ENCODE peak calls at places on chromosomes 12 and 14, in seven cellular contexts. P, X, S, K, R, A and Q are unnamed samples.

GRCh38 chr12:81992461-81992860 is 233.3 kb upstream of the PPFIA2 start:
- DNase-seq in A (no peak), K (no peak), P (peak; percentile 13), S (no peak), X (no peak), R (no peak), Q (no peak)

GRCh38 chr12:92193063-92193462 is 47.4 kb upstream of the BTG1 start:
- DNase-seq in S (no peak), X (no peak), A (no peak), R (no peak), P (no peak), K (no peak), Q (no peak)

GRCh38 chr14:32666310-32666709 is 272.4 kb upstream of the NPAS3 start:
- DNase-seq in S (no peak), P (peak; percentile 2), K (no peak), A (no peak), X (no peak), R (no peak), Q (no peak)

GRCh38 chr12:20364501-20364900 is 3.8 kb upstream of the PDE3A start:
- DNase-seq in P (no peak), S (no peak), R (no peak), X (no peak), K (no peak), A (no peak), Q (no peak)

GRCh38 chr14:61671086-61671485 is 24.2 kb upstream of the HIF1A start:
- DNase-seq in A (peak; percentile 15), S (no peak), X (no peak), K (no peak), P (no peak), R (no peak), Q (no peak)

GRCh38 chr12:111991535-111991934 is 21.4 kb downstream of the TMEM116 start:
- DNase-seq in R (no peak), K (no peak), S (no peak), P (no peak), X (no peak), A (no peak), Q (no peak)

GRCh38 chr14:61511558-61511924 is 183.8 kb upstream of the HIF1A start:
- DNase-seq in X (no peak), P (no peak), R (no peak), A (no peak), K (no peak), S (no peak), Q (no peak)

GRCh38 chr14:92847220-92848148 is 53.4 kb downstream of the GOLGA5 start:
- DNase-seq in A (no peak), R (no peak), S (no peak), K (no peak), P (no peak), X (no peak), Q (no peak)

GRCh38 chr14:82655770-82656169 is 1122.1 kb upstream of the SEL1L start:
- DNase-seq in P (no peak), R (no peak), X (no peak), S (no peak), A (no peak), K (no peak), Q (no peak)

GRCh38 chr12:54051916-54052744 is 1.5 kb upstream of the HOXC4 start:
- DNase-seq in X (no peak), P (peak; percentile 51), K (no peak), A (no peak), S (no peak), R (no peak), Q (no peak)

GRCh38 chr14:24051162-24051788 is 534 bp upstream of the CARMIL3 start:
- DNase-seq in S (no peak), K (peak; percentile 77), P (no peak), R (no peak), A (peak; percentile 26), X (no peak), Q (peak; percentile 20)

GRCh38 chr12:86170051-86170450 is 86.1 kb downstream of the MGAT4C start:
- DNase-seq in X (no peak), K (no peak), S (no peak), R (no peak), A (no peak), P (no peak), Q (no peak)

GRCh38 chr14:99260652-99261551 is 11.1 kb downstream of the BCL11B start:
- DNase-seq in R (no peak), K (no peak), P (no peak), A (no peak), X (no peak), S (no peak), Q (no peak)

GRCh38 chr12:81627336-81628189 is 131.6 kb downstream of the PPFIA2 start:
- DNase-seq in X (peak; percentile 12), R (peak; percentile 29), K (no peak), S (no peak), P (peak; percentile 26), A (no peak), Q (no peak)

GRCh38 chr12:46209165-46209564 is 59.7 kb downstream of the SLC38A1 start:
- DNase-seq in P (no peak), K (no peak), R (no peak), A (no peak), X (no peak), S (no peak), Q (no peak)

GRCh38 chr12:46210835-46211439 is 57.9 kb downstream of the SLC38A1 start:
- DNase-seq in K (no peak), A (no peak), S (no peak), X (no peak), P (no peak), R (no peak), Q (no peak)

GRCh38 chr12:46208370-46208769 is 60.5 kb downstream of the SLC38A1 start:
- DNase-seq in R (no peak), X (no peak), A (no peak), P (no peak), K (no peak), S (no peak), Q (no peak)

GRCh38 chr12:46212108-46212982 is 56.5 kb downstream of the SLC38A1 start:
- DNase-seq in X (no peak), R (no peak), K (no peak), S (no peak), P (no peak), A (no peak), Q (no peak)

DNA sequence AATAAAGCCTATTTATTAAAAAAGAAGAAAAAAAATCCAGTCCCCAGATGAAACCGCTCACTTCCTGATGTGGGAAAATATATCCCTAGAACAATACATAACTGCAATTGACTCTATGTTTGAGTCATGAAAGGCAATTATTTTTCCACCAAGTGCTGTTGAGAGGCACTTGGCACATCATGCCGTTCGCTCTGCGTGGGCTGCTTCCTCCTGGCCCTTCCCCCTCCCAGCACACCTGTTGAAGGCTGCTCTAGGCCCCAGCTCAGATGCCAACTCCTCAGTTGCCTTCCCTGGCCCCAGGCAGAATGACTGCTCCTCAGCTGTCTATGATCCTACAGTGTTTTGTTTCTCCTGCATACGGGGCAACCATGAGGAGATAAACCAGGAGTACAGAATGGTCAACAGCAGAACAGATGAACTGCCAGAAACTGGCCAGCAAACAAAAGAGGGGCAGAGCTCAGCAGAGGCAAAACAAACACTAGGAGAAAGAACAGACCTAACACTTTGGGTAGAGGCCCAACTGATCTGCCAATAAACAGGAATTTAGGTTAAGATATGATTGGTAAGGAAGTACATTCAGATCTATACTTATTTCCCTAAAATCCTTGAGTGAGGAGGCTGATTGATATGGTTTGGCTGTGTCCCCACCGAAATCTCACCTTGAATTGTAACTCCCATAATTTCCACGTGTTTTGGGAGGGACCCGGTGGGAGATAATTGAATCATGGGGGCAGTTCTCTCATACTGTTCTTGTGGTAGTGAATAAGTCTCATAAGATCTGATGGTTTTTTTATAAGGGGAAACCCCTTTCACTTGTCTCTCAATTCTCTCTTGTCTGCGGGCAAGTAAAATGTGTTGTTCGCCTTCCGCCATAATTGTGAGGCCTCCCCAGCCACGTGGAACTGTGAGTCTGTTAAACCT is 58.7 kb downstream of the SLC38A1 start:
- DNase-seq in X (no peak), K (no peak), R (peak; percentile 11), A (no peak), P (no peak), S (peak; percentile 68), Q (no peak)
- TF ChIP-seq POLR2AphosphoS5 in X (no peak), K (no peak), R (no peak), A (peak; percentile 66), P (no peak), S (peak; percentile 42), Q (peak; percentile 74)

GRCh38 chr14:40204441-40205175 is 772.4 kb upstream of the FBXO33 start:
- DNase-seq in K (no peak), S (no peak), X (no peak), R (peak; percentile 17), A (no peak), P (no peak), Q (no peak)
- TF ChIP-seq TAF1 in K (no peak), S (no peak), X (no peak), R (no peak), A (no peak), P (no peak), Q (no peak)

DNA sequence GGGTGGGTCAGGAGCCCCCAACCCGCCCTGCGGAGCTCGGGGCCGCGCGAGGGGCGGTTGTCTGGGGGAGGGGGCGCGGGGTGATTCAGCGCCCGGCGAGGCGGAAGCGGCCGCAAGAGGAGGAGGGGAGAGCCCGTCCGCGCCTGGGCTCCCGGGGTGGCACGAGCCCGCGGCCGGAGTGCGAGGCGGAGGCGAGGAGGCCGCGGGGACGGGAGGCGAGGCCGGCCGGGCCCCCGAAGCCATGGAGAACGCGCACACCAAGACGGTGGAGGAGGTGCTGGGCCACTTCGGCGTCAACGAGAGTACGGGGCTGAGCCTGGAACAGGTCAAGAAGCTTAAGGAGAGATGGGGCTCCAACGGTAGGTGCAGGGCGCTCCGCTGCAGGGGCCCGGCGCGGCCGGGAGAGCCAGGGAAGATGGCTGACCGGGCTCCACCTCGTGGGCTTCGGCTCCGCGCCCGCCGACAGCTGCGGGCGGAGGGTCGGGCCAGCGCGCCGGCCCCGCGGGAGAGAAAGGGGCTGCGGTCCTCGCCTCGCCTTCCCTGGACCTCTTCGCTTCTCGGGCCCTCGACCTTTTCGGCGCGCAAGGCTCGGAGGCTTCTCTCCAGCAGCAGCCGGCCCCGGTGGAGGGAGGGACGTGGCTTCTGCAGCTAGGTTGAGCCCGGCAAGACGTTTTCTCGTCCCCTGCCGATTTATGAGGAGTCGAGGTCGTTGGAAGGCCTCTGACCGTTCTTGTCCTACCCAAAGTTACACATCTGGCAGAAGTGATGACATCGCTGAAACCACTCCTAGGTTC is 699 bp downstream of the ATP2A2 start:
- DNase-seq in A (peak; percentile 60), S (no peak), K (peak; percentile 72), R (no peak), X (peak; percentile 76), P (peak; percentile 92), Q (peak; percentile 48)
- TF ChIP-seq POLR2AphosphoS5 in A (peak; percentile 83), S (peak; percentile 79), K (peak; percentile 81), R (no peak), X (peak; percentile 27), P (no peak), Q (peak; percentile 58)

DNA sequence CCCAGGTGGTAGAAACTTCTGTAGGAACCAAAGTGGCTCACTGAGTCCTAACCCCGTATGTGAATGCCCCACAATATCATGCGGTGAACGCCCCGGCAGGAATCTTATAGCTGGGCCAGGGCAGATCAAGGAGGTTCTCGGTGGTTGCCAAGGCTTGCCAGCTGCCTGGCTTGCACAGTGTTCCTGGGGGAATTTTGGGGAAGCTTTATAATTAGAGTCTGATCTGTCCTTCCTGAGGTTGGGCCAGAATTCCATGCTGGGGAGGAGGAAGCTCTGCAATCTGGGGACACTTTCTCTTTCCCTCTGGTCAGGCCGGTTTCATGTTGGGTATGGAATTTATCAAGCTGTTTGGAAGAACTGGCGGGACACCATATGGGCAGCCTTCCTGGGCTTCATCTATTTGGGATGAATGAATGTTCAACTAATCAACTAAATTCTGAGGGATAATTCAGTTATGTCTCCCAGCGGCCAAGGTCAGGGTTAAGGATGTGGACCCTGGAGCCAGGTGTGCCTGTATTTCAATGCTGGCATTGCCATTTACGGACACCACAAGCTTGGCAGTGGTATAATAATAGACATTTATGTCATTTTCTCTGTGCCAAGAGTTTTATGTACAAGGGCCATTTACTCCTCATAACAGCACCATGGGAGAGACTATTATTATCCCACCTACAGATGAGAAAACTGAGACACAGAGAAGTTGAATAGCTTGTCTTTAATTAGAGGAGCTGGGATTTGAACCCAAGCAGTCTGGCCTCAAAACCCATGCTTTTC is 54.3 kb downstream of the SVOP start:
- DNase-seq in P (no peak), K (no peak), X (no peak), S (no peak), A (no peak), R (no peak), Q (no peak)
- TF ChIP-seq TAF1 in P (no peak), K (no peak), X (no peak), S (no peak), A (no peak), R (no peak), Q (no peak)